ENCODE peak calls at places on chromosomes 2 and 18, in nine cellular contexts. K is endothelial cell of umbilical vein, V is fibroblast of lung, O is IMR-90, M is mammary epithelial cell, N is GM23338, B is H9, L is GM23248, R is neural progenitor cell. E is an unnamed sample.

GRCh38 chr2:39781697-39782096 is 2.6 kb upstream of the THUMPD2 start:
- DNase-seq in O (no peak), K (no peak), N (no peak), R (no peak), L (no peak), V (peak), B (no peak), M (no peak), E (no peak)

GRCh38 chr2:61469424-61470121 is 1.3 kb downstream of the USP34 start:
- DNase-seq in K (peak), R (no peak), N (no peak), M (peak), V (peak), O (peak), B (no peak), L (peak), E (peak)

GRCh38 chr2:54386993-54387590 is 69.0 kb upstream of the SPTBN1 start:
- DNase-seq in V (peak), B (no peak), L (peak), K (peak), N (no peak), M (no peak), R (no peak), O (peak), E (no peak)

GRCh38 chr2:16252891-16253290 is 312.5 kb downstream of the MYCN start:
- DNase-seq in K (no peak), L (no peak), R (no peak), O (no peak), N (no peak), V (no peak), B (no peak), M (no peak), E (no peak)

GRCh38 chr2:193695367-193695766 is 1500.6 kb upstream of the TMEFF2 start:
- DNase-seq in B (no peak), N (peak), O (no peak), R (peak), L (peak), K (peak), M (peak), V (peak), E (peak)

GRCh38 chr2:135629520-135629919 is 98.2 kb downstream of the R3HDM1 start:
- DNase-seq in L (no peak), R (no peak), M (no peak), B (no peak), N (no peak), V (no peak), O (no peak), K (no peak), E (no peak)

GRCh38 chr2:26692814-26693286 is 328 bp downstream of the KCNK3 start:
- DNase-seq in K (peak), R (no peak), N (peak), M (peak), V (peak), B (peak), O (peak), L (peak), E (no peak)

GRCh38 chr2:33180915-33181314 is 234.2 kb downstream of the LTBP1 start:
- DNase-seq in O (no peak), M (no peak), N (no peak), K (peak), V (no peak), B (no peak), L (no peak), R (no peak), E (no peak)

GRCh38 chr18:55461843-55462242 is 126.1 kb downstream of the TCF4 start:
- DNase-seq in K (no peak), O (no peak), B (no peak), V (no peak), R (no peak), M (no peak), N (no peak), L (no peak), E (no peak)

GRCh38 chr18:12543697-12544096 is 114.2 kb downstream of the SPIRE1 start:
- DNase-seq in B (no peak), M (peak), V (peak), L (no peak), R (no peak), N (no peak), O (peak), K (no peak), E (no peak)

GRCh38 chr18:3350566-3351527 is 88.9 kb downstream of the MYL12B start:
- DNase-seq in M (peak), B (no peak), R (no peak), N (no peak), O (peak), V (no peak), K (no peak), L (peak), E (no peak)

GRCh38 chr2:85807756-85808155 is 54.0 kb downstream of the ATOH8 start:
- DNase-seq in O (no peak), V (no peak), L (no peak), B (no peak), K (no peak), M (no peak), N (no peak), R (no peak), E (no peak)

GRCh38 chr2:237485844-237486243 is 1.2 kb upstream of the MLPH start:
- DNase-seq in L (no peak), M (no peak), O (no peak), V (no peak), B (no peak), R (no peak), N (peak), K (no peak), E (no peak)

GRCh38 chr2:22355816-22356433 is 1029.1 kb upstream of the KLHL29 start:
- DNase-seq in L (peak), V (peak), N (peak), K (no peak), R (peak), B (peak), O (peak), M (no peak), E (peak)

GRCh38 chr2:156329922-156330726 is 2.4 kb downstream of the NR4A2 start:
- DNase-seq in L (no peak), N (peak), O (no peak), K (no peak), V (no peak), M (no peak), R (no peak), B (no peak), E (no peak)

GRCh38 chr2:21118302-21118920 is 5.4 kb upstream of the TDRD15 start:
- DNase-seq in R (peak), O (peak), L (peak), N (peak), K (peak), M (peak), V (peak), B (peak), E (peak)

GRCh38 chr2:13537771-13538349 is 821.1 kb downstream of the TRIB2 start:
- DNase-seq in R (no peak), O (no peak), B (no peak), M (no peak), V (no peak), K (no peak), N (no peak), L (no peak), E (no peak)

GRCh38 chr18:11719621-11720020 is 30.6 kb downstream of the GNAL start:
- DNase-seq in O (no peak), V (no peak), B (no peak), R (no peak), L (no peak), N (no peak), K (no peak), M (no peak), E (no peak)

GRCh38 chr2:73260338-73260984 is 23.8 kb downstream of the FBXO41 start:
- DNase-seq in M (peak), V (peak), N (peak), O (peak), L (peak), K (peak), B (peak), R (peak), E (peak)

GRCh38 chr2:241035142-241035817 is 36.9 kb downstream of the SNED1 start:
- DNase-seq in R (peak), O (no peak), M (no peak), V (no peak), B (peak), K (no peak), L (no peak), N (peak), E (peak)

GRCh38 chr2:37912056-37912455 is 13.0 kb upstream of the RMDN2 start:
- DNase-seq in O (peak), L (peak), N (no peak), M (peak), B (no peak), K (peak), V (peak), R (no peak), E (no peak)

GRCh38 chr2:3840611-3841010 is 137.2 kb downstream of the DCDC2C start:
- DNase-seq in V (no peak), L (no peak), O (no peak), K (no peak), N (no peak), B (no peak), R (no peak), M (no peak), E (no peak)
- H2AFZ ChIP-seq in V (no peak), L (no peak), O (no peak), K (no peak), N (no peak), B (no peak), R (no peak), M (no peak), E (no peak)

GRCh38 chr18:31723639-31723997 is 37.1 kb downstream of the SLC25A52 start:
- DNase-seq in N (no peak), L (no peak), O (no peak), M (no peak), B (no peak), V (no peak), K (no peak), R (no peak), E (no peak)
- H2AFZ ChIP-seq in N (no peak), L (peak), O (no peak), M (peak), B (no peak), V (no peak), K (no peak), R (no peak), E (no peak)

DNA sequence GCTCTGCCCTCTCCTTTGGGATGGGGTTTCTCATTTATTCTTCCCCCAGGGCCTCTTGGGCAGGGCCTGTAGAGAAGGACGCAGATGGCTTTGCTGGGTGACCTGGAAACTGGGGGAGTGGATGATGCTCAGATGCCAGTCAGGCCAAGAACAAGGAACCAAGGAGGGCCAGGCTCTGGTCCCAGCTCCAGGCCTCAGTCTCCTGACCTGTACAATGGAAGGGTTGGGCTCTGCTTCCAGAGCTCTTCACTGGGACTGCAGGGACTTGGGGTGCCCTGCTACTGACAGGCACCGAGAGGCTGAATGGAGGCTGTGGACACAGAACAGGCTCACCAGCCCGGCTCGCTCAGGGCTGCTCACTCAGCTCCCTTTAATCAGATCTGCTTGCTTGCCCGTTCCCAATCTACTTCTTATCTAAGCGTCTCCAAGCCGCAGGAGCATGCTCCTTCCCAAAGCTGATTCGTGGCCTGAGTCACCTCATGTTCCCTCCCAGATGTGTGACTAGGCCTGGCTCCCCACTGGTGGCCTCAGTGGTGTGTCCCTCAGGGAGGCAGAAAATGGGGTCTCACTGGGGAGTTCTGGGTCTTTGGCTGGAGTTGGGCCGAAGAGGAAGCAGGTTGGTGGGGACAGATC is 82.6 kb upstream of the ODC1 start:
- DNase-seq in L (peak), O (no peak), N (no peak), B (no peak), K (no peak), R (no peak), V (no peak), M (no peak), E (no peak)
- H2AFZ ChIP-seq in L (no peak), O (no peak), N (no peak), B (no peak), K (no peak), R (no peak), V (no peak), M (no peak), E (no peak)

DNA sequence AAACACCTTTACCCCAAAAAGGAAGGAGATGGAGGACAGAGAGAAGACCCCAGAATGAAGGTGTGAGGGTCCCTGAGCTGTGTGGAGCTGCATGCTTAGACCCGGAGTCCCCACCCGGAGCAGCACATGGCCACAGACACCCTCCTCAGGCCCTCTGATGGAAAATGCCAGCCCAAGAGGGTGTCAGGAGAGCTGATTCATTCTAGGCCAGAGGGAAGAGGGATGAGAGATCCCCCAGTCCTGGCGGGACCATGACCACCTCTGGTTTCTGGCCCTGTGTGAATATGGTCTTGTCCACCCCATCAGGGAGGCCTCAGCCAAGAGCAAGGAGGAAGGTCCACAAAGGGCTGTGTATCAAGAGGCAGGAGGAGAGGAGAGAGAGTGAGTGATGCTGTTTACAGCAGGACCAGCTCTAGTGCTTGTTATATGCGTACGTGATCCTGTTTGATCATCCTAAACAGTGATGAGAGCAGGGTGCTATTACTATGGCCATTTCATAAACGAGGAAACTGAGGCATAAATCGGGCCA is 186.6 kb upstream of the HAAO start:
- DNase-seq in K (no peak), R (no peak), L (no peak), O (no peak), M (no peak), V (no peak), N (no peak), B (no peak), E (no peak)
- H2AFZ ChIP-seq in K (no peak), R (no peak), L (no peak), O (peak), M (no peak), V (no peak), N (no peak), B (no peak), E (no peak)

GRCh38 chr18:29712785-29713184 is 1329.8 kb downstream of the DSC3 start:
- DNase-seq in O (no peak), R (no peak), B (no peak), V (no peak), M (peak), L (no peak), N (peak), K (peak), E (no peak)

GRCh38 chr18:29711931-29712330 is 1330.6 kb downstream of the DSC3 start:
- DNase-seq in B (peak), N (peak), L (no peak), K (no peak), R (no peak), V (no peak), M (no peak), O (no peak), E (no peak)
- H2AFZ ChIP-seq in B (no peak), N (no peak), L (peak), K (no peak), R (no peak), V (no peak), M (no peak), O (no peak), E (no peak)

GRCh38 chr2:113197347-113198047 is 23.7 kb downstream of the PSD4 start:
- DNase-seq in M (no peak), L (no peak), R (no peak), V (no peak), B (peak), N (no peak), O (no peak), K (no peak), E (no peak)

GRCh38 chr2:113196839-113197238 is 23.1 kb downstream of the PSD4 start:
- DNase-seq in O (no peak), B (no peak), V (no peak), R (no peak), N (no peak), K (no peak), M (no peak), L (no peak), E (no peak)

GRCh38 chr2:113200236-113200635 is 26.5 kb downstream of the PSD4 start:
- DNase-seq in R (peak), K (no peak), N (peak), B (peak), O (no peak), V (no peak), L (no peak), M (no peak), E (no peak)

GRCh38 chr2:113198790-113199612 is 25.2 kb downstream of the PSD4 start:
- DNase-seq in M (peak), K (peak), R (peak), N (peak), B (peak), L (peak), V (peak), O (peak), E (no peak)

DNA sequence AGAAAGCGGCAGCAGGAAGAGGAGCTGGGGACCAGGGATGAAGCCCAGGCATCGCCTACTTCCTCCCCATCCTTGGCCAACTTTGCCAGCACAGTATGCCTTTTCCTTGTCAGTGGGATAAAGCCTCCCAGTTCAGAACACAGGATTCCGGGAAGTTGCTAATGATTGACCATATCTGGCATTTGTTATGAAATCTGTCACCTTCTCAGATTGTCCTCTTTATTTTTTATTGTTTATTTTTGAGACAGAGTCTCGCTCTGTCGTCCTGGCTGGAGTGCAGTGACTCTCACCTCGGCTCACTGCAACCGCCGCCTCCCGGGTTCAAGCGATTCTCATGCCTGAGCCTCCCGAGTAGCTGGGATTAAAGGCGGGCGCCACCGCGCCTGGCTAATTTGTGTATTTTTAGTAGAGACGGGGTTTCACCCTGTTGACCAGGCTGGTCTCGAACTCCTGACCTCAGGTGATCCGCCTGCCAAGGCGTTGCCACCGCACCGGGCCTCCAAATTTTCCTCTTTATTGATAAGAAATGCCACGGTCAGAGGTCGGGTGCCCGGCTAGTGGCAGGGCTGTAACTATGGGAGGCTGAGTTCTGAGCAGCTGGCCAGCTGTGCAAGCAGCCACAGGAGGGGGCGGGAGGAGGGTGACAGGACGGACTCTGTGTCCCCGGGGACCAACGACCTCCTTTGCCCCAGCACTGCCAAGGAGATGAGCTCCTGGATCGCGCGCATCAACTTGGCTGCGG is 24.4 kb downstream of the PSD4 start:
- DNase-seq in N (no peak), K (no peak), R (no peak), O (no peak), L (no peak), B (peak), M (no peak), V (no peak), E (no peak)
- H2AFZ ChIP-seq in N (peak), K (peak), R (peak), O (peak), L (peak), B (no peak), M (peak), V (peak), E (no peak)

DNA sequence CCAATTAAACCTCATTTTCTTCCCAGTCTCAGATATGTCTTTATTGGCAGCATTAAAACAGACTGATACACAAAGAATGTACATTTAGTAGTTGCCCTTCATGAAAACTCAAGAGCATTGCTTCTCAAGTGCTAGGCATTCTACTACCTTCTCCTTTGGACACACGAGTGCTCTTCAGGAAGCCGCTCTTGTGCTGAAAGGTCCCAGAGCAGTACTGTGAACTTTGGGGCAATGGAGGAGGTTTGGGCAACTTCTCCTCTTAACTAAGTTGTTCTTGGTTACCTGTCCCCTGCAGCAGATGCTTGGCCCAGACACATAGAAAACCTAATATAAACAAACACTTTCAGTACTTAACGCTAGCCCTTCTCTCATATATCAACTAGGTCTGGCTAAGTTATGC is 362.8 kb downstream of the DPP10 start:
- DNase-seq in N (no peak), L (no peak), M (no peak), V (no peak), K (no peak), B (no peak), R (no peak), O (no peak), E (no peak)
- H2AFZ ChIP-seq in N (no peak), L (no peak), M (no peak), V (no peak), K (no peak), B (no peak), R (no peak), O (no peak), E (no peak)

DNA sequence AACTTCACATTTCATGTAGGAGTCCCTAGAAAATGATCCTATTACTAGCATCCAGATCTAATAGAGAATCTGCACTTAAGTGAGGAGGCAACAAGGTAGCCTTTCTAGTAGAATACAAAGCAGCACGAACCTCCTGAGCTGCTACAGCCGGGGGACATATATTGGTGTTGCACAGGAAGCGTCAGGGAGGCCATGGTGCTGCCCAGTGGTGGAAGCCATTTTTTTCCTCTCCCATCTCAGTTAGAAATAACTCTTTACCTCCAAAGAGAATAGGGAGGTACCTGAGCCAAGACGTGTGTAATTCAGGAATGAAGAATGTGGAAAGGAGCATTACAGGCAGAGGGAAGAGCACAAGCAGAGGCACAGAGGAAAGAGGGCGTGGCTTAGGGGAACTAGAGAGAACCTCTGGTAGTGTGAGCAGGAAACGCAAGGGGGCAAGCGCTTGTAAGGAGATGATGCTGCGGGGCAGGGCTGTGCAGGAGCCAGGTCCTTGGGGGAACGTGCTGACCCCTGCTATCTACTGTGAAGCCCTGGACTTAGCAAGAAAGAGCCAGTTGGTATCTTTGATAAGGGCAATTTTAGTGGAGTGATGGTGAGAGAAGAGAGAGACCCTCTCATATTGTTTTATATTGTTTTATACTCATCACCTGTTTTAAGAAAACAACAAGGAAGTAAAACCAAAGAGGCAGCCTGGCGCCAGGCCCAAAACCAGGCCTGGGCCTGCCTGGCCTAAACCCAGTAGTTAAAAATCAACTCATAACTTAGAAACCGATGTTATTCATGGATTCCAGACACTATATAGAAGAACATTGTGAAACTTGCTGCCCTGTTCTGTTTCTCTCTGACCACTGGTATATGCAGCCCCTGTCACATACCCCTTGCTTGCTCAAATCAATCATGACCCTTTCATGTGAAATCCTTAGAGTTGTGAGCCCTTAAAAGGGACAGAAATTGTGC is 50.0 kb upstream of the TTC39C start:
- DNase-seq in B (no peak), L (no peak), R (no peak), O (no peak), V (no peak), M (no peak), K (no peak), N (peak), E (peak)
- H2AFZ ChIP-seq in B (peak), L (peak), R (peak), O (no peak), V (no peak), M (peak), K (peak), N (peak), E (peak)